ENCODE peak calls at places on chromosomes 6 and 20, in four cellular contexts. Q is HCT116, A is K562, E is HepG2. F is an unnamed sample. For H3K36me3, the result is how much of the 10 kb centered on the place peaks cover.

GRCh38 chr20:12394786-12395185 is 477.1 kb downstream of the BTBD3 start:
- DNase-seq in Q (no peak), A (no peak), E (no peak), F (no peak)

GRCh38 chr6:159513074-159513473 is 180.0 kb downstream of the SOD2 start:
- DNase-seq in Q (no peak), A (no peak), E (no peak), F (no peak)

GRCh38 chr6:170091000-170091638 is 199.8 kb downstream of the DLL1 start:
- DNase-seq in Q (no peak), A (no peak), E (no peak), F (no peak)

GRCh38 chr6:126955621-126956020 is 162.8 kb upstream of the RSPO3 start:
- DNase-seq in Q (no peak), A (no peak), E (no peak), F (no peak)

GRCh38 chr6:31734703-31735500 is 1.4 kb downstream of the CLIC1 start:
- DNase-seq in Q (no peak), A (peak), E (peak), F (no peak)

GRCh38 chr6:39902786-39903465 is 31.3 kb downstream of the MOCS1 start:
- DNase-seq in Q (no peak), A (no peak), E (no peak), F (no peak)

GRCh38 chr20:3741846-3742458 is 9.5 kb downstream of the HSPA12B start:
- DNase-seq in Q (no peak), A (no peak), E (no peak), F (no peak)

GRCh38 chr6:125102901-125103300 is 50.7 kb upstream of the TPD52L1 start:
- DNase-seq in Q (peak), A (no peak), E (peak), F (no peak)

GRCh38 chr6:38099211-38099610 is 279.7 kb downstream of the ZFAND3 start:
- DNase-seq in Q (no peak), A (no peak), E (no peak), F (no peak)

GRCh38 chr6:138795809-138796469 is at the start of gene ECT2L:
- DNase-seq in Q (no peak), A (no peak), E (no peak), F (no peak)

GRCh38 chr6:37897321-37897720 is 77.8 kb downstream of the ZFAND3 start:
- DNase-seq in Q (peak), A (no peak), E (no peak), F (no peak)

GRCh38 chr20:49899551-49900383 is 15.6 kb downstream of the SPATA2 start:
- DNase-seq in Q (no peak), A (no peak), E (no peak), F (no peak)
- TF ChIP-seq REST in Q (no peak), A (no peak), E (no peak), F (no peak)

GRCh38 chr6:166157930-166158617 is 9.6 kb downstream of the TBXT start:
- DNase-seq in Q (no peak), A (no peak), E (no peak), F (no peak)
- TF ChIP-seq TCF7L2 in Q (no peak), A (no peak), E (no peak), F (no peak)

GRCh38 chr20:45017859-45018258 is 51.5 kb downstream of the STK4 start:
- DNase-seq in Q (no peak), A (no peak), E (no peak), F (no peak)
- H3K36me3 ChIP-seq in Q (under half), A (under half), E (under half), F (under half)

DNA sequence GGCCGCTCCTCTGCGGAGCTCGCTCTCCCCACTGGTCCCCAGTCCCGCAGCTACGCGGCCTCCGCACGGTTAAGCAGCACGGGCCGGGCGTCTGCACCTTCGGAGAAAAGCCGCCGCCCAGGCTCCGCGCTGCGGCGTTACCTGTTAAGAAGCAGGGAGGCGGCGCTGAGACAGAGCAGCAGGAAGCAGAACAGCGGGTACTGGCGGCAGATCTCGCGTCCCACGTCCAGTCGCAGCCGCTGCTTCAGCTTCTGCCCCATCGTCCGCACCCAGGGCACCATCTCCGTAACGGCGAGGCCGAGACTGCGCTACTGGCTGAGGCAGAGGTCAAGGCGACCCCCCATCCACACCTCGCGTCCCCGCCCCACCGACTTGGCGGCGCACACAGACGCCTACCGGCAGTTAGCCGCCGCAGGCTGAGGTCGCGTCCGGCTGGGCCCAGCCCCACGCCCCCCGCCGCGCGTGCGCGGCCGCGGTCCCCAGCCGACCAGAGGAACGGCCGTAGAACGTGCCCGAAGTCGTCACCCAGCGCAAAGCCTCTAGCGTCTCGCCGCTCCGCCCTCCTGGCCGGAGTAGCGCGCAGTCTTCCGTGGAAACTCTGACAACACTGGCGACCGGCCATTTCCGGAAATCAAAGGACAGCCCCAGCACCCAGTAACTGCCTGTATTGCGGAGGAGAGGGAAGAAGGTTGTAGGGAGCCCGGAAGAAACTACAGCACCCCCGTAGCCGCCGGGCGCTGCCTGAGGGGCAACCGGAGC is at the start of gene SNX14:
- DNase-seq in Q (peak), A (peak), E (peak), F (peak)
- TF ChIP-seq REST in Q (no peak), A (peak), E (peak), F (no peak)

DNA sequence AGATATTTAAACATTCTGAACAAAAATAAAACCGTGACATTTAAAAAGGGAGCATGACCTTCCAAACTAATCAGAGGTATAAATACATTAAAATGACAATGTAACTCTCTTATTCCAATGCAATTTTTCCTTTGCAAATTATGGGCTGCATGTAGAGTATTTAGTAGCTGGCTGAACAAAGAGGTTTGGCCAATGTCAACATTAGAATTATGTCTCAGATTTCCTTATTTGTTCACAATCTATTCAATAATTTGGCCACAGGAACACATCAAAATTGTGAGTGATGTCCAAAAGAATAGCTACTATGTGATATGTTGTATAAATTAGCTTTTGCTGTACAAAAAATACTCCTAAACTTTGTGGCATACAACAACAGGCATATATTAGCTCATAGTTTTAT is 580.0 kb upstream of the MARCKS start:
- DNase-seq in Q (no peak), A (no peak), E (no peak), F (no peak)
- TF ChIP-seq TCF7L2 in Q (no peak), A (no peak), E (no peak), F (no peak)

DNA sequence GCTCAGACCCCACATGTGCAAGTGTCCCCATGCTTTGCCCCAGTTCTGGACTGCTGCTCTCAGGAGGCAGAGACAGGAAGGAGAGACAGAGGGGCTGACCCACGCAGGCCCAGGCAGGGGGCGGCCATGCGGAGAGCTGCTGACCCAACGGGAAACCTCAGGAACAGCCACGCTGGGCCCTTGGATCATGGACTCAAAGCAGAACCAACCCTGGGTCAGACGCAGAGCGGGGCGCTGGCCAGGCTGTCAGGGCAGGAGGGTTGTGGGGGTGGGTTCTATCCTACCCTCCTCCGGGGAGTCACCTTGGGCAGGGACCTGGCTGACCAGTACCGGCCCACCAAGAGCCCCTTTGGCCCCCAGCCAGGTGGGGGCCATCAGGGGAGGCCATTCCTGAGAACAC is 2.0 kb downstream of the KCNQ2 start:
- DNase-seq in Q (no peak), A (no peak), E (no peak), F (no peak)
- H3K36me3 ChIP-seq in Q (under half), A (under half), E (under half), F (under half)

GRCh38 chr6:163600331-163600730 is 185.8 kb downstream of the QKI start:
- DNase-seq in Q (no peak), A (no peak), E (no peak), F (no peak)

GRCh38 chr6:163602851-163603250 is 188.3 kb downstream of the QKI start:
- DNase-seq in Q (no peak), A (no peak), E (no peak), F (no peak)

GRCh38 chr6:163599136-163599535 is 184.6 kb downstream of the QKI start:
- DNase-seq in Q (no peak), A (no peak), E (no peak), F (no peak)

GRCh38 chr6:163600781-163601180 is 186.3 kb downstream of the QKI start:
- DNase-seq in Q (no peak), A (no peak), E (no peak), F (no peak)

DNA sequence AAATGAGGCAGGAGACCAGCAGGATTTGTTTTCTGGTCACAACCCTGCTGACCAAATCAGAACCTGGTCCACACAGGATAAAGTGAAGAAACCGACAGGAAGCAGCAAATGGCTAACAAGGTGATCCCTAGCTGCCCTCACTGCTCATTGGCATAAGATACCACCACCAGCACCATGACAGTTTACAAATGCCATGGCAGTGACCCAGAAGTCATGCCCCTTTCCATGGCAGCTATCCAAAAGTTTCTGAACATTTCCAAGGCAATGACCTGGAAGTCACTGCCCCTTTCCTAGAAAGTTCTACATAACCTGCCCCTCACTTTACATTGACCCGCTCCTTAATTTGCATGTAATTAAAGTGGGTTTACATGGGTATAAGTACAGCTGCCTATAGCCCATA is 185.2 kb downstream of the QKI start:
- DNase-seq in Q (no peak), A (no peak), E (no peak), F (no peak)
- TF ChIP-seq REST in Q (no peak), A (no peak), E (no peak), F (no peak)

GRCh38 chr20:46237736-46238135 is 70.6 kb downstream of the CDH22 start:
- DNase-seq in Q (no peak), A (no peak), E (no peak), F (no peak)

GRCh38 chr20:46240065-46240464 is 68.2 kb downstream of the CDH22 start:
- DNase-seq in Q (no peak), A (no peak), E (no peak), F (no peak)

GRCh38 chr20:46240881-46241280 is 67.4 kb downstream of the CDH22 start:
- DNase-seq in Q (no peak), A (no peak), E (no peak), F (no peak)

GRCh38 chr20:46235086-46235485 is 73.2 kb downstream of the CDH22 start:
- DNase-seq in Q (no peak), A (no peak), E (no peak), F (no peak)

GRCh38 chr20:46237221-46237620 is 71.1 kb downstream of the CDH22 start:
- DNase-seq in Q (no peak), A (no peak), E (no peak), F (no peak)
- TF ChIP-seq TCF7L2 in Q (no peak), A (no peak), E (no peak), F (no peak)

GRCh38 chr6:154113392-154113791 is 74.4 kb downstream of the OPRM1 start:
- DNase-seq in Q (no peak), A (no peak), E (no peak), F (no peak)

GRCh38 chr6:154111025-154111424 is 72.0 kb downstream of the OPRM1 start:
- DNase-seq in Q (no peak), A (no peak), E (no peak), F (no peak)

GRCh38 chr6:154112181-154112809 is 73.3 kb downstream of the OPRM1 start:
- DNase-seq in Q (no peak), A (no peak), E (no peak), F (peak)
- H3K36me3 ChIP-seq in Q (under half), A (under half), E (under half), F (under half)